ENCODE peak calls at places on chromosome 5, in ten cellular contexts. R is lower lobe of right lung; I is activated naive CD8-positive, alpha-beta T cell treated with anti-CD3 and anti-CD28 coated beads, Interleukin-2, amount 50 U/mL, for 24 hours; P is aorta; W is AG04450; Z is NCI-H510A; Y is midbrain; G is mucosa of gallbladder; L is KBM-7; T is effector CD4-positive, alpha-beta T cell. U is an unnamed sample.

GRCh38 chr5:147169399-147169798 is 65.4 kb upstream of the STK32A start:
- DNase-seq in W (no peak), T (no peak), G (peak), P (no peak), L (no peak), I (no peak), R (no peak), Y (no peak), Z (no peak), U (no peak)

GRCh38 chr5:109656829-109657228 is 32.9 kb upstream of the MAN2A1 start:
- DNase-seq in R (peak), I (peak), P (peak), W (no peak), Z (no peak), G (peak), L (peak), T (peak), Y (no peak), U (no peak)

GRCh38 chr5:16690243-16690839 is 73.5 kb upstream of the RETREG1 start:
- DNase-seq in G (no peak), I (peak), T (no peak), L (peak), W (no peak), P (no peak), Y (peak), Z (no peak), R (no peak), U (no peak)

GRCh38 chr5:180868960-180869359 is 7.9 kb upstream of the ZFP62 start:
- DNase-seq in T (peak), W (peak), I (peak), P (peak), R (peak), Z (no peak), Y (peak), L (peak), G (peak), U (peak)

GRCh38 chr5:68331202-68332108 is 115.9 kb downstream of the PIK3R1 start:
- DNase-seq in T (no peak), R (no peak), Y (peak), I (no peak), G (no peak), W (peak), P (no peak), L (peak), Z (no peak), U (no peak)

GRCh38 chr5:29017501-29017900 is 1979.1 kb upstream of the CDH9 start:
- DNase-seq in Y (no peak), Z (no peak), G (no peak), L (no peak), I (no peak), T (no peak), W (no peak), P (no peak), R (no peak), U (no peak)

GRCh38 chr5:169701910-169702451 is 64.9 kb downstream of the DOCK2 start:
- DNase-seq in L (peak), I (no peak), G (no peak), P (no peak), W (no peak), R (no peak), Z (no peak), Y (peak), T (no peak), U (no peak)

GRCh38 chr5:132215329-132215728 is 12.3 kb downstream of the P4HA2 start:
- DNase-seq in I (no peak), T (no peak), L (no peak), Z (no peak), R (peak), W (peak), P (peak), Y (peak), G (peak), U (no peak)

GRCh38 chr5:172090976-172091547 is 84.6 kb upstream of the FBXW11 start:
- DNase-seq in L (no peak), P (peak), I (no peak), G (no peak), T (no peak), Y (no peak), Z (no peak), R (no peak), W (no peak), U (no peak)

GRCh38 chr5:18745591-18745987 is 1111.3 kb downstream of the TAF11L14 start:
- DNase-seq in T (no peak), Z (no peak), P (no peak), I (no peak), R (no peak), Y (no peak), L (peak), G (no peak), W (no peak), U (no peak)

GRCh38 chr5:179023528-179024189 is at the start of gene ZNF879:
- DNase-seq in L (no peak), G (peak), R (peak), Y (peak), Z (peak), I (peak), W (peak), T (peak), P (peak), U (peak)

GRCh38 chr5:120108586-120109254 is 355.4 kb upstream of the PRR16 start:
- DNase-seq in P (no peak), G (no peak), Y (no peak), Z (no peak), L (no peak), I (no peak), W (no peak), T (no peak), R (no peak), U (no peak)

GRCh38 chr5:14296533-14297331 is 153.6 kb downstream of the TRIO start:
- DNase-seq in R (no peak), P (no peak), W (no peak), T (no peak), I (no peak), Y (no peak), L (no peak), Z (no peak), G (no peak), U (no peak)

GRCh38 chr5:1386274-1386717 is 41.4 kb upstream of the CLPTM1L start:
- DNase-seq in W (no peak), T (peak), I (peak), P (peak), L (peak), Y (peak), G (peak), Z (no peak), R (peak), U (no peak)

GRCh38 chr5:67842806-67843205 is 372.8 kb upstream of the PIK3R1 start:
- DNase-seq in I (no peak), Z (no peak), G (no peak), R (no peak), L (no peak), T (no peak), P (no peak), Y (no peak), W (no peak), U (no peak)

GRCh38 chr5:6399978-6400910 is 21.9 kb upstream of the MED10 start:
- DNase-seq in R (no peak), L (no peak), P (no peak), T (no peak), Y (no peak), I (no peak), Z (no peak), G (no peak), W (no peak), U (no peak)

GRCh38 chr5:147387109-147387508 is 122.8 kb downstream of the DPYSL3 start:
- DNase-seq in P (no peak), I (no peak), Y (no peak), R (no peak), Z (no peak), L (no peak), T (no peak), W (no peak), G (no peak), U (no peak)

GRCh38 chr5:169350759-169351240 is 49.9 kb upstream of the SLIT3 start:
- DNase-seq in Y (no peak), G (peak), Z (no peak), R (no peak), I (no peak), L (no peak), P (peak), T (no peak), W (peak), U (no peak)

GRCh38 chr5:11467588-11467987 is 436.7 kb downstream of the CTNND2 start:
- DNase-seq in I (no peak), P (no peak), R (no peak), L (no peak), G (no peak), Y (no peak), Z (no peak), W (no peak), T (no peak), U (no peak)

GRCh38 chr5:142811840-142812557 is 41.8 kb downstream of the ARHGAP26 start:
- DNase-seq in R (no peak), T (no peak), G (no peak), L (peak), Z (no peak), W (no peak), I (no peak), Y (no peak), P (no peak), U (no peak)

GRCh38 chr5:156155638-156156037 is 171.3 kb upstream of the SGCD start:
- DNase-seq in W (no peak), L (no peak), R (no peak), Z (no peak), Y (no peak), P (no peak), I (no peak), G (peak), T (no peak), U (no peak)

GRCh38 chr5:142322747-142323479 is 1.9 kb downstream of the SPRY4 start:
- DNase-seq in P (no peak), Z (no peak), W (no peak), R (no peak), Y (no peak), G (no peak), L (no peak), T (no peak), I (no peak), U (no peak)

GRCh38 chr5:119913425-119913824 is 284.1 kb downstream of the FAM170A start:
- DNase-seq in L (no peak), Y (no peak), Z (peak), R (no peak), I (no peak), W (no peak), P (no peak), G (no peak), T (no peak), U (no peak)

U was measured in NCI-H187 treated with DMSO at 0.1 percent for 48 hours.